ENCODE peak calls at places on chromosomes 7 and 10, in six cellular contexts. O is AML-193; W is HEK293T; G is activated effector memory CD4-positive, alpha-beta T cell treated with anti-CD3 and anti-CD28 coated beads, Interleukin-2, amount 50 U/mL, for 16 hours; T is GM12891; P is RWPE1. S is an unnamed sample.

GRCh38 chr10:59580257-59580863 is 129.3 kb downstream of the SLC16A9 start:
- DNase-seq in G (no peak), O (peak), T (no peak), P (peak), W (peak), S (no peak)

GRCh38 chr10:43231523-43232078 is 35.3 kb downstream of the RASGEF1A start:
- DNase-seq in P (no peak), W (no peak), T (no peak), G (peak), O (no peak), S (no peak)

GRCh38 chr7:19116121-19117080 is 1.0 kb downstream of the TWIST1 start:
- DNase-seq in W (peak), P (peak), O (no peak), G (no peak), T (no peak), S (no peak)

GRCh38 chr10:104641150-104642000 is at the start of gene SORCS3:
- DNase-seq in O (no peak), T (no peak), P (no peak), G (no peak), W (no peak), S (no peak)

GRCh38 chr10:128945398-128945797 is 521.6 kb upstream of the MGMT start:
- DNase-seq in T (no peak), G (no peak), W (no peak), P (no peak), O (no peak), S (no peak)

GRCh38 chr10:30988831-30989458 is 42.7 kb downstream of the ZNF438 start:
- DNase-seq in O (no peak), W (no peak), G (no peak), T (no peak), P (no peak), S (no peak)

GRCh38 chr7:158422551-158423189 is 165.0 kb downstream of the PTPRN2 start:
- DNase-seq in T (no peak), G (peak), W (no peak), P (no peak), O (no peak), S (no peak)

GRCh38 chr7:127776776-127777390 is 124.9 kb downstream of the SND1 start:
- DNase-seq in W (no peak), P (no peak), O (no peak), T (no peak), G (no peak), S (no peak)

GRCh38 chr7:30740417-30741181 is 11.3 kb upstream of the INMT start:
- DNase-seq in T (peak), P (peak), O (peak), W (peak), G (peak), S (peak)

GRCh38 chr10:52865213-52865612 is 92.6 kb upstream of the MBL2 start:
- DNase-seq in O (no peak), T (no peak), W (no peak), P (no peak), G (no peak), S (no peak)

GRCh38 chr7:137953692-137954470 is 48.0 kb downstream of the CREB3L2 start:
- DNase-seq in O (no peak), W (peak), T (no peak), P (peak), G (no peak), S (no peak)

GRCh38 chr7:70738486-70738885 is 393.5 kb upstream of the GALNT17 start:
- DNase-seq in G (no peak), O (no peak), W (no peak), P (no peak), T (no peak), S (no peak)

GRCh38 chr10:15744217-15744865 is 24.6 kb upstream of the ITGA8 start:
- DNase-seq in P (peak), G (peak), T (peak), W (peak), O (peak), S (peak)

GRCh38 chr7:122307228-122307619 is 2.7 kb upstream of the FEZF1 start:
- DNase-seq in G (no peak), O (no peak), P (no peak), T (no peak), W (no peak), S (no peak)

S was measured in GM18507.